ENCODE peak calls at places on chromosomes 2 and 18, in four cellular contexts. J is ascending aorta, S is A549, Y is HCT116. L is an unnamed sample.

GRCh38 chr2:28352104-28352503 is 40.6 kb upstream of the FOSL2 start:
- DNase-seq in Y (no peak), J (no peak), S (no peak), L (no peak)

GRCh38 chr2:119240311-119241204 is 16.9 kb downstream of the STEAP3 start:
- DNase-seq in S (peak; percentile 29), J (peak; percentile 34), Y (peak; percentile 50), L (no peak)

GRCh38 chr18:27377251-27377650 is 192.1 kb upstream of the CHST9 start:
- DNase-seq in S (no peak), Y (no peak), J (no peak), L (no peak)

GRCh38 chr2:28233070-28233718 is 159.5 kb upstream of the FOSL2 start:
- DNase-seq in Y (no peak), J (no peak), S (peak; percentile 55), L (no peak)

GRCh38 chr2:9439536-9439935 is 16.1 kb downstream of the CPSF3 start:
- DNase-seq in J (no peak), S (no peak), Y (no peak), L (no peak)

GRCh38 chr2:217510790-217511291 is 492.0 kb downstream of the TNS1 start:
- DNase-seq in Y (peak; percentile 70), S (peak; percentile 69), J (no peak), L (peak; percentile 25)

GRCh38 chr2:55138546-55139288 is 88.5 kb upstream of the RTN4 start:
- DNase-seq in S (no peak), J (no peak), Y (no peak), L (no peak)

GRCh38 chr2:11092693-11093335 is 62.5 kb upstream of the SLC66A3 start:
- DNase-seq in S (no peak), Y (no peak), J (no peak), L (no peak)

GRCh38 chr2:132542953-132543569 is 126.5 kb downstream of the GPR39 start:
- DNase-seq in J (no peak), Y (no peak), S (no peak), L (no peak)

GRCh38 chr2:89797320-89798038 is 1106.0 kb downstream of the RPIA start:
- DNase-seq in J (no peak), S (no peak), Y (no peak), L (no peak)
- H3K9me3 ChIP-seq in J (peaks cover 8% of the 10 kb centered on the region), S (peaks cover 12% of the 10 kb centered on the region), Y (peaks cover 52% of the 10 kb centered on the region), L (peaks cover 15% of the 10 kb centered on the region)

GRCh38 chr2:107663632-107664031 is 163.1 kb upstream of the RGPD4 start:
- DNase-seq in Y (no peak), S (no peak), J (no peak), L (no peak)

GRCh38 chr2:107669335-107669734 is 157.4 kb upstream of the RGPD4 start:
- DNase-seq in Y (no peak), S (no peak), J (no peak), L (no peak)
- TF ChIP-seq CTCF in Y (no peak), S (peak; percentile 29), J (peak; percentile 7), L (peak; percentile 46)

DNA sequence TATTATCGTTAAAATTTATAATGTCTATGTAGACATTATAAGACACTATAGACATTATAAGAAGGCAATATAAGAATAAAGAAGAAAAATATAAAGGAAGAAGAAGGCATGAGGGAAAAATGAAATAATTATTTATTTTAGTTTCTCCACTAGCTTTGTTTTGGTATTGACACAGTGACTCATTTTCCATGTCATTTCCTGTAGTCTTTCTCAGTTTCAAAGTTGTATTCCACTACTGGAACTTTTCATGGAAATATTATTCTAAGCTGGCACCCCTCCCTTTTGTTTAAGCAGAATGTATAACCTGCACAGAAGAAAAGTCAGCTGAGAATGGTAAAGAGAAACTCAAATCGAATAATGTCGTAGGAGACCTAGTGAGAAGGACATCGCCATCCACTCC is 234.2 kb upstream of the NETO1 start:
- DNase-seq in S (no peak), J (no peak), Y (no peak), L (no peak)
- H3K9me3 ChIP-seq in S (no peaks in the 10 kb centered on the region), J (no peaks in the 10 kb centered on the region), Y (peaks cover 3% of the 10 kb centered on the region), L (no peaks in the 10 kb centered on the region)

GRCh38 chr2:53964987-53965687 is 5.7 kb downstream of the PSME4 start:
- DNase-seq in Y (no peak), J (no peak), S (no peak), L (no peak)

GRCh38 chr2:53970095-53970897 is 497 bp downstream of the PSME4 start:
- DNase-seq in Y (no peak), J (no peak), S (peak; percentile 35), L (no peak)

GRCh38 chr2:53969285-53970094 is 1.3 kb downstream of the PSME4 start:
- DNase-seq in J (no peak), S (peak; percentile 74), Y (peak; percentile 51), L (no peak)

DNA sequence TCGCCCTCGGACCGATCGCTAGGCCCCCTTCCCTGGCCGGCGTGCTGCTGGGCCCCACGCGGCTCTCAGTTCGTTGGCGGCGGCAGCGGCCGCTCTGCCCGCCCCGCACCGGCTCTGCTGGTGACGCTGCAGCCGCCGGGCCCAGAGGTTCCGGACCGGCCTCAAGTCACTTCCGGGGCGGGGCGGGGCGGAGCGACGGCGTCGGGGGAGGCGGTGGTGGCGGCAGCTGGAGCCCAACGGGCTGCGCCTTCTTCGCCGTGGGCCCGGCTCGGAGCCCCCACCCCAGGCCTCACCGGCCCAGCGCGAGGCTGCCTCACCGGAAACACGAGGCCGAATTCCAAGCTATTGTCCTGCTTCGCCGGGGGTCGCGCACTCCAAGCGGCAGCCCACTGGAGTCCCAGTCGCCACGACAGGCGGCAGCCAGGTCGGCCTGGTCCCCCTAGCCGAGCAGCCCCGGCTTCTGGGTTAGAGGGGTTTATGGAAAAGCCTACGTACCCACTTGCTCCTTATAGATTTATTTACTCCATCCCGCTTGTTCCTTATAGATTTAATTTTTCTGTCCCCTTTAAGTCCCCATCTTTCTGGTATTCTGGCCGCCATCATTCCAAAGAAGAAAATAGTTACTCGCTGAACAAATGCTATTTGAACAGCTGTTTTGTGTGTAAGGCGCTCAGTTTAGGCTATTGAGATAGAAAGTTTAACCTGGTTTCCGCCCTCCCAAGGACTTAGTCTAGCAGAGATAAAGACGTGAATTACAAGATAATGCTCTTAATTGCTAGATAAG is at the start of gene PSME4:
- DNase-seq in S (peak; percentile 92), Y (peak; percentile 42), J (peak; percentile 77), L (no peak)
- TF ChIP-seq CTCF in S (no peak), Y (no peak), J (no peak), L (no peak)

GRCh38 chr2:170354855-170355649 is 177.1 kb downstream of the MYO3B start:
- DNase-seq in J (no peak), S (no peak), Y (no peak), L (no peak)

GRCh38 chr2:170345607-170346006 is 167.7 kb downstream of the MYO3B start:
- DNase-seq in S (no peak), Y (no peak), J (no peak), L (no peak)

GRCh38 chr2:170354409-170354808 is 176.5 kb downstream of the MYO3B start:
- DNase-seq in S (no peak), Y (no peak), J (no peak), L (no peak)

DNA sequence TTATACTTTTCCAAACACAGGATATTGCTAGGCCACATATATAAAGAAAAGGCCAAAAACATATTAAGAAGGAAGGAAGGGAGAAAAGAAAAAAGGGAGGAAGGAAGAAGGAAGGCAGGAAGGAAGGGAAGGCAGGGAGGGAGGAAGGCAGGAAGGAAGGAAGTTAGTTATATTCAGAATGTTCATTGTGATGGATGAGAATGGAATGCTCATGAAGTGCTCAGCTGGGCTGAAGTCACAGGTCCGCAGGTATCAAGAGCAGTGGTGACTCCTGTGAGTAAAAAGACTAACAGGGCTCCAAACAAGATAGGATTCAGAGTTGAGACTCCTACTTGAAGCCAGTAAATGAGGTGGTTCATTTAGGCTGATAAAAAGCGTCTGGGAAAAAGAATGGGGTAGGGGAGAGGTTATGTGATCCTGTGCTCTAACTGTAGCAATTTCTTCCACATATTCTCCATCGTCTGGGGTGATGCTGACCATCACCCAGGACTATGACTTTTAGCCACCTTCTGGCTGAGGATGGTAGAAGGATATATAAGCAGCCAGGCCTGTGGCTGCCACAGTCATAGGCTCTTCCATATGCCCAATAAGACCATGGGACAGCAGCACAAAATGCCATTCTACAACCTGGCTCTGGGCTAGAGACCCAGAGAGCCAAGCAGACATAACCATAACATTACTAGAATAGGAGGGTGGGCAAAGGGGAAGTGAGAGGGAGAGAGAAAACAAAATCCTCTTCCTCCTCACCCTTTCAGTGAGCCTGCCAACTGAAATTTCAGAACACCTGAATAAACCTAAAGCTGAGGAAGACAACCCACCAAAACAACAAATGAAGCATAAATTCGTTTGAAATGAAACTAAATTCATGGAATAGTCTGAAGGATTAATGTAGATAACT is 173.2 kb downstream of the MYO3B start:
- DNase-seq in Y (no peak), J (no peak), S (no peak), L (no peak)
- H3K9me3 ChIP-seq in Y (no peaks in the 10 kb centered on the region), J (no peaks in the 10 kb centered on the region), S (no peaks in the 10 kb centered on the region), L (no peaks in the 10 kb centered on the region)